ENCODE peak calls at places on chromosome 15, in four cellular contexts. G, Q, E and T are unnamed samples.

GRCh38 chr15:81061490-81062235 is 60.9 kb downstream of the TLNRD1 start:
- DNase-seq in G (no peak), E (no peak), Q (no peak), T (no peak)

GRCh38 chr15:64503640-64504039 is 43.3 kb downstream of the ZNF609 start:
- DNase-seq in G (no peak), Q (no peak), E (no peak), T (no peak)

GRCh38 chr15:57387011-57387410 is 10.7 kb downstream of the CGNL1 start:
- DNase-seq in E (no peak), G (no peak), Q (no peak), T (no peak)

GRCh38 chr15:78695849-78696248 is 54.8 kb upstream of the CHRNB4 start:
- DNase-seq in Q (no peak), G (no peak), E (no peak), T (no peak)

GRCh38 chr15:40420071-40420713 is 14.6 kb downstream of the IVD start:
- DNase-seq in E (no peak), G (no peak), Q (no peak), T (no peak)

GRCh38 chr15:65212097-65212496 is 824 bp upstream of the CILP start:
- DNase-seq in E (no peak), G (peak), Q (peak), T (no peak)

GRCh38 chr15:62942411-62942810 is 100.1 kb upstream of the TPM1 start:
- DNase-seq in E (no peak), Q (no peak), G (no peak), T (no peak)

GRCh38 chr15:83365370-83365938 is 81.0 kb upstream of the BNC1 start:
- DNase-seq in G (peak), Q (no peak), E (no peak), T (peak)

GRCh38 chr15:84878504-84878903 is 6.0 kb upstream of the SLC28A1 start:
- DNase-seq in E (peak), Q (peak), G (peak), T (peak)

GRCh38 chr15:41819455-41820050 is 8.3 kb upstream of the JMJD7 start:
- DNase-seq in Q (no peak), E (no peak), G (no peak), T (no peak)

GRCh38 chr15:74136584-74137543 is 6.5 kb downstream of the ISLR2 start:
- DNase-seq in E (no peak), G (no peak), Q (no peak), T (no peak)

GRCh38 chr15:74374648-74375302 is 7.3 kb upstream of the CYP11A1 start:
- DNase-seq in Q (no peak), E (no peak), G (no peak), T (no peak)